ENCODE peak calls at places on chromosome 17, in six cellular contexts. T is HCT116, L is MM.1S, D is SK-N-SH, E is neural progenitor cell, U is GM23248. V is an unnamed sample.

GRCh38 chr17:36777118-36777517 is 160.2 kb upstream of the LHX1 start:
- DNase-seq in T (no peak), L (no peak), D (no peak), E (peak), U (no peak), V (peak)

GRCh38 chr17:78736526-78737079 is 45.5 kb downstream of the CYTH1 start:
- DNase-seq in T (peak), L (peak), D (no peak), E (no peak), U (no peak), V (peak)

GRCh38 chr17:39002991-39003715 is 36.0 kb upstream of the FBXO47 start:
- DNase-seq in T (no peak), L (no peak), D (no peak), E (no peak), U (peak), V (no peak)

GRCh38 chr17:45184144-45184543 is 22.5 kb downstream of the HEXIM2 start:
- DNase-seq in T (no peak), L (no peak), D (no peak), E (no peak), U (no peak), V (no peak)

GRCh38 chr17:159609-160008 is 21.8 kb downstream of the DOC2B start:
- DNase-seq in T (no peak), L (no peak), D (no peak), E (no peak), U (no peak), V (no peak)

GRCh38 chr17:50076591-50077235 is 18.4 kb upstream of the PDK2 start:
- DNase-seq in T (no peak), L (no peak), D (no peak), E (peak), U (no peak), V (no peak)

GRCh38 chr17:44363613-44364159 is at the start of gene FAM171A2:
- DNase-seq in T (no peak), L (peak), D (peak), E (peak), U (peak), V (peak)

GRCh38 chr17:10117581-10118001 is 80.8 kb downstream of the GAS7 start:
- DNase-seq in T (no peak), L (no peak), D (no peak), E (no peak), U (no peak), V (no peak)

GRCh38 chr17:30600830-30601494 is 123.8 kb downstream of the GOSR1 start:
- DNase-seq in T (no peak), L (peak), D (peak), E (peak), U (peak), V (peak)

GRCh38 chr17:65177901-65178300 is 40.7 kb downstream of the RGS9 start:
- DNase-seq in T (no peak), L (no peak), D (no peak), E (no peak), U (peak), V (peak)

GRCh38 chr17:22512506-22512905 is 820.2 kb downstream of the KCNJ18 start:
- DNase-seq in T (no peak), L (no peak), D (no peak), E (no peak), U (no peak), V (no peak)

GRCh38 chr17:32921013-32921412 is 6.9 kb upstream of the TMEM98 start:
- DNase-seq in T (no peak), L (no peak), D (no peak), E (no peak), U (no peak), V (no peak)

GRCh38 chr17:35089846-35090193 is 26.3 kb upstream of the RFFL start:
- DNase-seq in T (no peak), L (no peak), D (no peak), E (peak), U (peak), V (peak)

GRCh38 chr17:49218941-49219913 is 8.7 kb downstream of the ABI3 start:
- DNase-seq in T (no peak), L (no peak), D (peak), E (no peak), U (no peak), V (no peak)

GRCh38 chr17:68457168-68457538 is at the start of gene WIPI1:
- DNase-seq in T (no peak), L (peak), D (no peak), E (no peak), U (no peak), V (no peak)

GRCh38 chr17:17727111-17727659 is 45.9 kb downstream of the RAI1 start:
- DNase-seq in T (no peak), L (no peak), D (no peak), E (no peak), U (no peak), V (no peak)

GRCh38 chr17:17726721-17727060 is 45.4 kb downstream of the RAI1 start:
- DNase-seq in T (no peak), L (no peak), D (no peak), E (no peak), U (no peak), V (no peak)

GRCh38 chr17:17730250-17730935 is 49.1 kb downstream of the RAI1 start:
- DNase-seq in T (no peak), L (no peak), D (no peak), E (no peak), U (no peak), V (no peak)

GRCh38 chr17:17729620-17730249 is 48.5 kb downstream of the RAI1 start:
- DNase-seq in T (peak), L (peak), D (peak), E (peak), U (no peak), V (peak)

DNA sequence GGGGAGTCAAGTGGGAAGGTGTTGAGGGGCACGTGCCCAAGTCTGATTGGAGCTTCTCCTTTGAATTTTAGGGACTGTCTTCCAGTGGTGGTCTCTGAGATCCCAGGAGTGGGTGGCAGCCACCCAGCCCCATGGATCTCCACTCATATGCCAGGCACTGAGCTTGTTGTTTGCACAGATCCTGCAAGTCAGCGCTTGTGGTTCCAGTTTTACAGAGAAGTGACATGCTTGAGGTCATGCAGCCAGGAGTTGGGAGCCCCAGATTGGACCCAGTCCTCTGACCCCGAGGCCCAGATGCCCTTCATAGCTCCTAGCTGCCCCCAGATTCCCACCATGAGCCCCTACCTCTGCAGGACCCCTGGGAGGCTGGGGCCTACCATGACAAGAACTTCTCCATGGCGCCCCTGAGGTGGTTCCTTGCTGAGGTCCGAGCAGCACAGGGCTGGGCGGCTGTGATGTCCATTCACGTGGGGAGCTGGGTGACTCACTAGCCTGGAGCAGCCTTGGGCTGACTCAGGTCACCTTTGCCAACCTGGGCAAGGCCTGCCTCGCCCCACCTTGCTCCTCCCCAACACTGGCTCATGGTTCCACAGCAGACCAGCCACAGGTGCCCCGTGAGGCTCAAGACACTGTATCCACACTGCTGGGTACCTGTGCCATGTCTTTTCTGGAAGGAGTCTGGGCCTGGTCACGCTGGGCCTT is 47.4 kb downstream of the RAI1 start:
- DNase-seq in T (peak), L (no peak), D (no peak), E (no peak), U (no peak), V (peak)
- H3K9ac ChIP-seq in T (peak), L (no peak), D (no peak), E (no peak), U (no peak), V (peak)

GRCh38 chr17:58332720-58333395 is 4.3 kb upstream of the TSPOAP1 start:
- DNase-seq in T (no peak), L (peak), D (peak), E (no peak), U (no peak), V (no peak)
- TF ChIP-seq EZH2phosphoT487 in T (no peak), L (no peak), D (no peak), E (no peak), U (no peak), V (no peak)

GRCh38 chr17:57443781-57444180 is 187.5 kb downstream of the MSI2 start:
- DNase-seq in T (no peak), L (no peak), D (no peak), E (no peak), U (no peak), V (no peak)

GRCh38 chr17:57442914-57443571 is 186.7 kb downstream of the MSI2 start:
- DNase-seq in T (no peak), L (no peak), D (no peak), E (no peak), U (peak), V (peak)

GRCh38 chr17:57441270-57441600 is 184.9 kb downstream of the MSI2 start:
- DNase-seq in T (no peak), L (no peak), D (no peak), E (no peak), U (no peak), V (no peak)

GRCh38 chr17:57440522-57441269 is 184.4 kb downstream of the MSI2 start:
- DNase-seq in T (peak), L (no peak), D (peak), E (peak), U (peak), V (peak)

GRCh38 chr17:57442401-57442823 is 186.1 kb downstream of the MSI2 start:
- DNase-seq in T (no peak), L (no peak), D (no peak), E (no peak), U (peak), V (no peak)
- H3K9ac ChIP-seq in T (no peak), L (no peak), D (no peak), E (no peak), U (no peak), V (no peak)

GRCh38 chr17:73151888-73152633 is 12.7 kb upstream of the SSTR2 start:
- DNase-seq in T (no peak), L (no peak), D (no peak), E (no peak), U (no peak), V (peak)

GRCh38 chr17:73155410-73156165 is 9.2 kb upstream of the SSTR2 start:
- DNase-seq in T (no peak), L (no peak), D (peak), E (peak), U (no peak), V (no peak)

GRCh38 chr17:73156887-73157870 is 7.6 kb upstream of the SSTR2 start:
- DNase-seq in T (no peak), L (no peak), D (peak), E (peak), U (no peak), V (no peak)

GRCh38 chr17:73158133-73158532 is 6.7 kb upstream of the SSTR2 start:
- DNase-seq in T (no peak), L (no peak), D (no peak), E (no peak), U (no peak), V (no peak)

GRCh38 chr17:73156166-73156840 is 8.5 kb upstream of the SSTR2 start:
- DNase-seq in T (peak), L (peak), D (peak), E (peak), U (peak), V (peak)
- TF ChIP-seq EZH2phosphoT487 in T (no peak), L (no peak), D (no peak), E (no peak), U (no peak), V (no peak)

GRCh38 chr17:81638683-81639082 is 1.7 kb downstream of the TSPAN10 start:
- DNase-seq in T (no peak), L (no peak), D (no peak), E (no peak), U (no peak), V (no peak)

GRCh38 chr17:81631482-81631881 is 5.4 kb downstream of the NPLOC4 start:
- DNase-seq in T (no peak), L (no peak), D (no peak), E (no peak), U (no peak), V (no peak)

GRCh38 chr17:81635973-81636504 is 873 bp downstream of the NPLOC4 start:
- DNase-seq in T (no peak), L (peak), D (no peak), E (no peak), U (peak), V (peak)

GRCh38 chr17:81636505-81637288 is at the start of the genes NPLOC4 and TSPAN10:
- DNase-seq in T (peak), L (peak), D (peak), E (peak), U (peak), V (peak)

DNA sequence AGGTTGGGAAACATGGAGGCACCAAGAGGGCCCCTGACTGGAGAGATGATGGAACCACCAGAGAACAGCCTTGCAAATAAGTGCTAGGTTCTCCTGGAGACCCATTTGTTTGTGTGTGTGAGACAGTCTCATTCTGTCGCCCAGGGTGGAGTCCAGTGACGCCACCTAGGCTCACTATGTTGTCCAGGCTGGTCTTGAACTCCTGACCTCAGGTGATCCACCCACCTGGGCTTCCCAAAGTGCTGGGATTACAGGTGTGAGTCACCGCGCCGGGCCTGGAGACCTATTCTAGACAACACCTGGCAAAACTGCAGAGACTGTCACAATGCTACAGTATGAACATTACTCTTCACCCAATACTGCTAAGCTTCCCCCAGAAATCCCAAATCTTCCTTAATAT is 1.5 kb downstream of the NPLOC4 start:
- DNase-seq in T (peak), L (no peak), D (no peak), E (no peak), U (no peak), V (peak)
- H3K9ac ChIP-seq in T (peak), L (peak), D (peak), E (no peak), U (peak), V (peak)